ENCODE peak calls at places on chromosomes 7 and 10, in five cellular contexts. M is mesenchymal stem cell, J is GM23338, H is OCI-LY7, L is IMR-90. O is an unnamed sample.

GRCh38 chr10:131183546-131184045 is 127.9 kb downstream of the TCERG1L start:
- DNase-seq in J (no peak), M (no peak), L (no peak), H (no peak), O (peak; percentile 36)

GRCh38 chr10:77832243-77832642 is 94.3 kb downstream of the DLG5 start:
- DNase-seq in J (no peak), M (no peak), H (no peak), L (no peak), O (no peak)

GRCh38 chr10:117004627-117005453 is at the start of gene SHTN1:
- DNase-seq in M (peak; percentile 67), H (no peak), J (peak; percentile 72), L (peak; percentile 50), O (peak; percentile 94)

GRCh38 chr7:936131-937054 is 18.1 kb downstream of the ADAP1 start:
- DNase-seq in J (no peak), H (no peak), M (peak; percentile 36), L (peak; percentile 28), O (peak; percentile 55)

GRCh38 chr7:72063325-72063724 is 348.8 kb downstream of the CALN1 start:
- DNase-seq in M (no peak), J (no peak), H (no peak), L (no peak), O (no peak)

GRCh38 chr7:110050831-110051230 is 1040.1 kb upstream of the LRRN3 start:
- DNase-seq in H (no peak), J (no peak), M (no peak), L (no peak), O (no peak)

GRCh38 chr10:132412316-132413192 is 15.6 kb downstream of the PWWP2B start:
- DNase-seq in L (no peak), M (no peak), J (no peak), H (no peak), O (peak; percentile 68)

GRCh38 chr7:44973610-44974401 is 5.0 kb downstream of the MYO1G start:
- DNase-seq in J (peak; percentile 39), M (peak; percentile 26), L (no peak), H (peak; percentile 55), O (peak; percentile 80)

GRCh38 chr10:5234106-5234877 is 37.7 kb downstream of the AKR1C4 start:
- DNase-seq in H (no peak), M (peak; percentile 61), J (no peak), L (peak; percentile 50), O (no peak)

GRCh38 chr7:139875821-139876241 is 46.8 kb downstream of the TBXAS1 start:
- DNase-seq in M (no peak), J (no peak), L (no peak), H (no peak), O (peak; percentile 73)

GRCh38 chr7:98364220-98364619 is 36.7 kb downstream of the BAIAP2L1 start:
- DNase-seq in L (no peak), M (no peak), J (no peak), H (no peak), O (no peak)

GRCh38 chr7:4667776-4668509 is 14.2 kb upstream of the FOXK1 start:
- DNase-seq in M (peak; percentile 74), L (peak; percentile 90), H (no peak), J (peak; percentile 3), O (no peak)

GRCh38 chr7:29955799-29956476 is 33.7 kb downstream of the SCRN1 start:
- DNase-seq in M (no peak), J (no peak), L (no peak), H (peak; percentile 69), O (no peak)

GRCh38 chr7:137287651-137288258 is 55.8 kb downstream of the PTN start:
- DNase-seq in J (peak; percentile 64), H (no peak), L (peak; percentile 12), M (peak; percentile 9), O (no peak)

GRCh38 chr7:88218836-88219605 is 817 bp downstream of the SRI start:
- DNase-seq in L (peak; percentile 66), M (peak; percentile 74), J (peak; percentile 60), H (peak; percentile 62), O (peak; percentile 81)

GRCh38 chr10:25704622-25705021 is 229.4 kb upstream of the MYO3A start:
- DNase-seq in M (no peak), J (peak; percentile 27), L (no peak), H (no peak), O (no peak)

GRCh38 chr10:46552526-46553237 is 3.8 kb downstream of the GPRIN2 start:
- DNase-seq in J (no peak), M (no peak), L (no peak), H (no peak), O (no peak)

GRCh38 chr7:47622586-47622945 is 40.7 kb upstream of the TNS3 start:
- DNase-seq in H (no peak), J (no peak), L (no peak), M (no peak), O (no peak)

GRCh38 chr7:47622946-47623640 is 41.2 kb upstream of the TNS3 start:
- DNase-seq in M (peak; percentile 98), L (peak; percentile 97), J (no peak), H (no peak), O (no peak)

GRCh38 chr7:47621347-47621746 is 39.4 kb upstream of the TNS3 start:
- DNase-seq in J (no peak), L (no peak), M (no peak), H (no peak), O (no peak)

GRCh38 chr7:47619806-47620205 is 37.9 kb upstream of the TNS3 start:
- DNase-seq in J (no peak), M (no peak), H (no peak), L (peak; percentile 38), O (no peak)

GRCh38 chr7:47621985-47622561 is 40.2 kb upstream of the TNS3 start:
- DNase-seq in H (peak; percentile 91), J (no peak), L (no peak), M (no peak), O (no peak)
- H3K4me1 ChIP-seq in H (peaks cover 72% of the 10 kb centered on the region), J (peaks cover 21% of the 10 kb centered on the region), L (peaks cover 18% of the 10 kb centered on the region), M (peaks cover 15% of the 10 kb centered on the region), O (peaks cover 11% of the 10 kb centered on the region)

GRCh38 chr10:79417266-79417665 is 28.2 kb downstream of the ZCCHC24 start:
- DNase-seq in L (no peak), H (no peak), M (no peak), J (no peak), O (no peak)

GRCh38 chr10:79418274-79418673 is 27.1 kb downstream of the ZCCHC24 start:
- DNase-seq in L (no peak), H (no peak), J (no peak), M (no peak), O (no peak)

GRCh38 chr10:79415736-79416577 is 29.5 kb downstream of the ZCCHC24 start:
- DNase-seq in H (no peak), M (no peak), J (no peak), L (no peak), O (no peak)

GRCh38 chr10:79417731-79418130 is 27.7 kb downstream of the ZCCHC24 start:
- DNase-seq in J (no peak), H (no peak), M (no peak), L (no peak), O (no peak)

GRCh38 chr10:79416578-79417255 is 28.7 kb downstream of the ZCCHC24 start:
- DNase-seq in L (no peak), H (no peak), J (no peak), M (no peak), O (no peak)
- H3K4me3 ChIP-seq in L (no peak overlapping the region), H (no peak overlapping the region), J (no peak overlapping the region), M (no peak overlapping the region), O (no peak overlapping the region)

GRCh38 chr7:2611921-2612320 is 19.9 kb upstream of the TTYH3 start:
- DNase-seq in H (no peak), L (no peak), J (no peak), M (no peak), O (no peak)
- H3K27ac ChIP-seq in H (no peak overlapping the region), L (no peak overlapping the region), J (no peak overlapping the region), M (no peak overlapping the region), O (no peak overlapping the region)

DNA sequence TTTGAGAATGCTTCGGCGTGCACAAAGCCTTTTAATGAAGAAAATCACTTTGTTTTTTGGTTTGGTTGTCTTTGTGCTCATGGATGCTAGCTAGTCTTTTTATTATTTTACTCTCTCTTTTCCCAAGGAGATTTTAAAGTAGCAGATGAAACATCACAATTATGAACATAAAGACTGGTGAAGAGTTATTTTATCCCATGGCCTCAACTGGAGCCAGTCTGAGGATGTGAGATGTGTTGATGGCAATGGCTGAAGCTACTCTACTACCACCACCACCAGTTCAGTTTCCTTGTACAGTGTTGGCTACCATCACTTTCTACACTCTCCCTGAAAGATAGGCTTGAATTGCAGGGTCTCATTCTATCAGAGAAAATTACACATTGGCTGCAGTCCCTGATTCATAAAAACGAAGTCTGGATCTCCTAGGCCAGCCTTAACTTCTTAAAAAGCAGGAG is 494 bp upstream of the HERC4 start:
- DNase-seq in L (no peak), J (no peak), M (no peak), H (peak; percentile 20), O (no peak)
- H3K4me1 ChIP-seq in L (peaks cover 4% of the 10 kb centered on the region), J (peaks cover 10% of the 10 kb centered on the region), M (no peaks in the 10 kb centered on the region), H (peaks cover 15% of the 10 kb centered on the region), O (peaks cover 20% of the 10 kb centered on the region)

GRCh38 chr7:18420176-18420575 is 75.4 kb upstream of the HDAC9 start:
- DNase-seq in H (no peak), M (no peak), L (no peak), J (no peak), O (no peak)

GRCh38 chr7:18416988-18417387 is 78.6 kb upstream of the HDAC9 start:
- DNase-seq in M (no peak), L (no peak), J (no peak), H (no peak), O (no peak)

GRCh38 chr7:18425227-18425626 is 70.3 kb upstream of the HDAC9 start:
- DNase-seq in J (no peak), L (no peak), M (no peak), H (no peak), O (no peak)

GRCh38 chr7:18420758-18421157 is 74.8 kb upstream of the HDAC9 start:
- DNase-seq in M (peak; percentile 51), L (peak; percentile 46), H (no peak), J (no peak), O (no peak)

GRCh38 chr7:18421297-18422004 is 74.1 kb upstream of the HDAC9 start:
- DNase-seq in J (no peak), L (no peak), M (peak; percentile 72), H (peak; percentile 4), O (no peak)
- H3K4me3 ChIP-seq in J (no peak overlapping the region), L (no peak overlapping the region), M (no peak overlapping the region), H (no peak overlapping the region), O (no peak overlapping the region)

DNA sequence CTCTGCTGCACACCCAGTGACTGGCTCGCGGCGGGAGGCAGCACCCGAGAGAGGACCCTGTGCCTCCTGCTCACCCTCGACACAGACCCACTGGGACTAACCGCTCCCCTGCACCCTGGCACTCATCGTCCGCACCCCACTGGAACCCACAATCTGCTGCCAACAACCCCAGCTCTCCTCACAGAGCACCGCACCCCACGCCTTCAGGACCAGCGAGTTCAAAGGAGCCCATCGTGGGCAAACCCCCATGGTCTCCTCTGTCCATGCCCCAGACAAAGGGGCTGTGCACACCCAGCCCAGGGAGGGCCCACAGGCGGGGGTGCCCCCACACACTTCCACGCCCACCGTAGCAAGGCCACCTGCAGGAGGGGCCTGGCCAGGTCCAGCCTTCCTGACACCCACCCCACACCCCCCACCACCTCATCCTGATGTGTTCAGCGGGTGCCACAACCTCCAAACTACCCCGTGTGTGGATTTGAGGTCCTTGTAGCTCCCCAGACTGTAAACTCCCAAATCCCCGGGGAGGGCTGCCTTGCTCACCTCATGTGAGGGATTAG is 14.0 kb downstream of the RASGEF1A start:
- DNase-seq in M (no peak), J (no peak), H (no peak), L (no peak), O (peak; percentile 57)
- H3K27ac ChIP-seq in M (no peak overlapping the region), J (no peak overlapping the region), H (no peak overlapping the region), L (no peak overlapping the region), O (no peak overlapping the region)

O was measured in upper lobe of right lung.